ENCODE peak calls at places on chromosomes 13 and 19, in four cellular contexts. L is esophagus muscularis mucosa; U is tibial artery; P is CD8-positive, alpha-beta T cell. A is an unnamed sample. For H3K27me3, the result is how much of the 10 kb centered on the place peaks cover.

GRCh38 chr13:95494082-95494681 is 58.3 kb upstream of the CLDN10 start:
- DNase-seq in P (no peak), L (no peak), U (no peak), A (no peak)

GRCh38 chr19:40974633-40975037 is 16.4 kb upstream of the CYP2B6 start:
- DNase-seq in L (peak), U (peak), P (peak), A (peak)

GRCh38 chr19:30386551-30387143 is 14.5 kb downstream of the ZNF536 start:
- DNase-seq in P (no peak), U (no peak), L (no peak), A (no peak)

GRCh38 chr13:44107357-44108121 is 227.8 kb downstream of the LACC1 start:
- DNase-seq in L (peak), P (no peak), U (no peak), A (no peak)

GRCh38 chr13:80664930-80665329 is 324.0 kb upstream of the SPRY2 start:
- DNase-seq in U (no peak), L (no peak), P (no peak), A (no peak)

GRCh38 chr19:11736696-11737095 is 2.0 kb downstream of the ZNF823 start:
- DNase-seq in P (no peak), L (no peak), U (no peak), A (peak)

GRCh38 chr13:69234171-69234570 is 873.5 kb upstream of the ATXN8OS start:
- DNase-seq in P (no peak), L (no peak), U (no peak), A (no peak)

GRCh38 chr19:44807162-44807561 is 1.7 kb upstream of the BCAM start:
- DNase-seq in P (no peak), U (no peak), L (no peak), A (no peak)

GRCh38 chr13:31248361-31248760 is 48.6 kb downstream of the B3GLCT start:
- DNase-seq in P (no peak), L (no peak), U (no peak), A (no peak)

GRCh38 chr19:10604460-10604980 is 17.4 kb upstream of the AP1M2 start:
- DNase-seq in U (no peak), P (peak), L (no peak), A (no peak)

GRCh38 chr13:85241045-85241444 is 558.2 kb downstream of the SLITRK6 start:
- DNase-seq in L (no peak), P (no peak), U (no peak), A (no peak)

GRCh38 chr19:49210901-49211451 is 53.4 kb downstream of the TRPM4 start:
- DNase-seq in L (no peak), U (no peak), P (no peak), A (no peak)

GRCh38 chr19:11662278-11662677 is 65.0 kb downstream of the ZNF627 start:
- DNase-seq in U (no peak), L (no peak), P (no peak), A (no peak)

GRCh38 chr13:114101831-114102520 is 30.4 kb downstream of the RASA3 start:
- DNase-seq in L (no peak), P (no peak), U (peak), A (no peak)

GRCh38 chr19:46413262-46414031 is at the start of gene CCDC8:
- DNase-seq in P (no peak), U (peak), L (no peak), A (peak)

GRCh38 chr13:26976336-26976735 is 195.3 kb downstream of the USP12 start:
- DNase-seq in L (no peak), P (no peak), U (no peak), A (no peak)

GRCh38 chr13:26973946-26974345 is 197.7 kb downstream of the USP12 start:
- DNase-seq in P (no peak), L (no peak), U (no peak), A (no peak)

GRCh38 chr13:26971990-26972888 is 199.4 kb downstream of the USP12 start:
- DNase-seq in L (no peak), U (no peak), P (no peak), A (no peak)

GRCh38 chr13:26977541-26977940 is 194.1 kb downstream of the USP12 start:
- DNase-seq in L (no peak), U (no peak), P (no peak), A (no peak)

DNA sequence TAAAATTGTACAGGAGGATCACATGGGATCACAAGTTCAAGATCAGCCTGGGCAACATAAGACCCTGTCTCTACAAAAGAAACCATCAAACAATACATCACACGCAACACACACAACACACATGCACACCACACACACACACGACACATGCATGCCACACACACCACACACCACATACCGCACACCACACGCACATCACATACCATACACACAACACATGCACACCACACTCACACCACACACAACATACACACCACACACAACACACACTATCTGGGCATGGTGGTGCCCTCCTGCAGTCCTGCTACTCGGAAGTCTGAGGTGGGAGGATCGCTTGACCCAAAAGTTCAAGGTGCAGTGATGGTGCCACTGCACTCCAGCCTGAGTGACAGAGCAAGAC is 198.3 kb downstream of the USP12 start:
- DNase-seq in P (no peak), L (no peak), U (no peak), A (no peak)
- TF ChIP-seq CTCF in P (no peak), L (no peak), U (no peak), A (no peak)

DNA sequence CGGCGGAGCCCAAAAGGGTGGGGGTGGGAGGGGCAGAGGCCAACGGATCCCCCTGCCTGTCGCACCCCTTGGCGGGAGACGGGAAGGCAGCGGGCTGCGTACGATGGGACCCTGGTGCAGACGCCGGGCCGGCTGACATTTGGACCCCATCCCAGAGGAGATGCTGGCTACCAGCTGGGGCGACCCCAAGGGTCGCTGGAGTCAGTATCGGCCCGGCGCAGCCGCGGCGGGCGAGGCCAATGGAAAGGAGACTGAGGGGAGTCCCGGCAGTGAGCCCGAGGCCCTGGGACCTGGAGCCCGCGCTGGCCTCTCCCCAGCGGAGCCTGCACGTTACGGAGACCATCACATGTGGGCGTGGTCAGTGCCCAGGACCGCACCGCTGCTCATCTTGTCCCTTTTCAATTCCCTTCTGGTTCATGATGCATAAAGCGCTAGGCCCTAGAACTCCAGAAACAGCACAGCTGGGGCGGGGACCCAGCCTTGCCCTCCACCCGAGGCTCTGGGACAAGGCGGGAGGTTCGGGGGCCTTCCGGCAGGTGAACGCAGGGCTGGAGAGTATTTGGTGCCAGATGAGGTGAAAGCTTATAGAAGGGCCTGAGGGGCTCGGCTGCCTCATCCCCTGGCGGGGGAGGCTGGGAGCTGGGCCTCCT is 8.0 kb downstream of the C19orf25 start:
- DNase-seq in L (no peak), U (no peak), P (no peak), A (no peak)
- H3K27me3 ChIP-seq in L (half or more), U (half or more), P (under half), A (half or more)

GRCh38 chr19:33022472-33023116 is 42.1 kb downstream of the RHPN2 start:
- DNase-seq in P (no peak), L (no peak), U (no peak), A (no peak)
- TF ChIP-seq CTCF in P (no peak), L (no peak), U (no peak), A (no peak)

DNA sequence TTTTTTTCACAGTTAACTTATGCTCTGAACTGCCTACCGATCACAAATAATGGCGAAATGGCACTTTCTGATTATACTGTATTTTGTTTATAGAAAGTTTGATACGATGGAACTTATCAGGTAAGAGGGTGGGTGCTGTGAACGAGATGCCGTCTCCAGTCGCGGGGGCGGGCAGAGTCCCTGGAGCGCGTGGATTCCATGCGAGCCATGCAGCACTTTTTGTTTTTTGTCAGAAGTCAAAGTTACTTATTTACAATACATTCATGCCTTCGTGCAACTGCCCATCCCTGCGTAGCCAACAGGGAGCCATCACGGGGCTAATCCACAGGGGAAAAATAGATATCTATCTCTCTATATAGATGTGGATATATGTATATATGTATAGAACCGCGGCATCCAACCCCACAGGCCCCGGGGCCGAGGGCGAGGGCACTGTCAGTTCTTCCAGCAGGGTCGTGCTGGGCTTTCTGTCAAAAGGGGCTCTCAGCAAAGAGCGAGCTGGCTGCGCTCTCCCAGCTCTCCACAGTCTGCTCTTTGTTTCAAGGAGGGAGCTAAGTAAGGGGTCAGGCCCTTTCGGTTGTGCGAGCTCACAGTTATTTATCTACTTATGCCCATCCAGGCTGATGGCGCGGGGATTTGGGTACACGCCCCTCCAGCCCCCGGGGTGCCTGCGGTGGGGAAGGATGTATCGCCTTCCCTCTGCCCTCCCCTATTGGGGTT is 3.4 kb downstream of the SLITRK1 start:
- DNase-seq in L (no peak), U (no peak), P (no peak), A (no peak)
- H3K27me3 ChIP-seq in L (half or more), U (under half), P (under half), A (under half)

DNA sequence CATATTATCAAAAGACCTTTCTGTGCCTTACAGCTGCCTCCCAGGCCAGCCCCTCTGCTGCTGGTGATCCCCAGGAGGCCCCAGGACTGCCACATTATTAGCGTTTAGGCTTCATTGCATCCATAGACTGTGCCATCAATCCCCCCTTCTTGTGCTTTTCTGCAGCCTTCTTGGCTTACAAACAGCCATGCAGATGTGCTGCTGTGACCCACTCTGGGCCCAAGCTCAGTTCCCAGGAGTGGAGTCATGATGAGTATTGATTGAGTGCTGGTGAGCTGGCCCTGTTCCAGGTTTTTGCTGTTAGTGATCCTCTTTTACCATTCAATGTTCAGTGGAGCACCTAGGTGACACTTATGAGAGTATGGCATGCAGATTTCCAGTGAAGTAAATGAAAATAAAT is 59.9 kb upstream of the SLAIN1 start:
- DNase-seq in L (no peak), U (no peak), P (no peak), A (no peak)
- TF ChIP-seq CTCF in L (no peak), U (no peak), P (no peak), A (no peak)

DNA sequence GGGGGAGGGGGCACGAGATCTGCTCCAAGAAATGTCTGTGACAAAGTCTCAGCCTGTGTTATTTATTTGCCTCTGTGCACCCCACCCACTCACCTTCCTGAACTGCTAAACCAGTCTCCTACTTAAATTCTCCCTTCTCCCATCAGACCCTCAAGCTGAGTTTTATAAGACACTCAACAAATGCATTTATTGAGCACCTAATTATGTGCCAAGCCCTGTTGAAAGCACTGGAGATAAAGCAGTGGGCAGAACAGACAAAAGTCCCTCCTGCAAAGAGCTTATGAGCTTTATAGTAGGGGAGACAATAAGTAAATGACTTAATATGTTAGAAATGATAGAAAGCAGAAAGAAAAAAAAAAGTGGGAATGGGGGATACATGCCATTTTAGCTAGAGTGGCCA is 3.4 kb upstream of the FAM98C start:
- DNase-seq in P (no peak), L (no peak), U (no peak), A (no peak)
- H3K27me3 ChIP-seq in P (under half), L (half or more), U (half or more), A (under half)

DNA sequence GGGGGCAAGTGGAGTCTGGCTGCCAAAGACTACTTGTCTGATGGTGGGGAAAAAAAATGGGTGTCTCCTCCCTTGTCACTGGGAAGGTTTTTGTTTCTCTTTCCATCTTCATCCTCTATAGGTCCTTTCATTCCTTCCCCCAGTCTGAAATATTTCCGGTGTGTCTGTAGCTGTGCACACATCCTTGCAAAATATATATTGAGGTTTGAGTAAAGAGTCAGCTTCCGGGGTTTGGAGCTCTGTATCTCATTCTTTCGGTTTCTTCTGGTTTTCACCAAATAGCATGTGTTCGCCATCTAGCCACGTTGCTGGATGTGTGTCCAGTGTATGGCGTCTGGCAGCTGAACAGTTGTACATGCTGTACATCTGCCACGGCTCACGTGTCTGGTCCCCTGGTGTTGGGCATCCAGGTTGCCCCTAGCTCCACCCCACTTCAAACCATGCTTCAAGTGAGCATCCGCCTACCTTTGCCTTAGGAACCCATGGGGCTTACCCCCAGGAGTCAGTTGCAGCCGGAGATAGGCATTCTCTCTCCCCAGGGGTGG is 142.2 kb downstream of the SIPA1L3 start:
- DNase-seq in U (no peak), L (no peak), P (peak), A (no peak)
- TF ChIP-seq CTCF in U (no peak), L (no peak), P (no peak), A (no peak)

DNA sequence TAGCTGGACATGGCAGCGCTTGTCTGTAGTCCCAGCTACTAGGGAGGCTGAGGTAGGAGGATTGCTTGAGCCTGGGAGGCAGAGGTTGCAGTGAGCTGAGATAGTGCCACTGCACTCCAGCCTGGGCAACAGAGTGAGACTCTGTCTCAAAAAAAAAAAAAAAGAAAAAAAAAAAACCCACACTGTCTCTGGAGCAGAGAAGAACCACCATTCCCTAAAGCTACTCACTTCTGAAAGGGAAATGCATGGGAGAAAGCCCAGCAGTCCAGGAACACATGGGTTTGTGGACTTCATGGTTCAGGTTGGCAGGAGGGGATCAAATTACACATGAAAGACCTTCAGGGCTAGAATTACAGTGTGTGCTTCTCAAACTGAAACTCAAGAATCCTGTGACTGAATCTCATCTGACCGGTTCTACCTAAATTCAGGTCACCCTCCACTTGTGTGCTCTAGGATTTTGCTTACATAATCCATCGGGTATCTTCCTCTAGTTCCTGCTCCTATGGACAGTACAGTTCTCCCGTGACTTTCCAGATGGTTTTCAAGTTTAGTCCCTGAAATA is 30.2 kb upstream of the CPB2 start:
- DNase-seq in U (no peak), L (no peak), P (no peak), A (no peak)
- H3K27me3 ChIP-seq in U (under half), L (under half), P (under half), A (under half)

GRCh38 chr13:103236213-103236612 is 170.0 kb upstream of the SLC10A2 start:
- DNase-seq in P (no peak), U (no peak), L (no peak), A (no peak)
- TF ChIP-seq CTCF in P (no peak), U (no peak), L (no peak), A (no peak)

GRCh38 chr19:15456871-15457700 is 7.3 kb downstream of the RASAL3 start:
- DNase-seq in L (no peak), P (no peak), U (no peak), A (no peak)
- H3K27me3 ChIP-seq in L (half or more), P (under half), U (half or more), A (under half)